ENCODE peak calls at places on chromosome 13, in six cellular contexts. C, N, P, T, L and G are unnamed samples.

GRCh38 chr13:104011505-104012270 is 945.5 kb upstream of the SLC10A2 start:
- DNase-seq in C (no peak), N (no peak), P (no peak), T (peak; percentile 22), L (no peak), G (no peak)

GRCh38 chr13:95234242-95234641 is 67.0 kb downstream of the ABCC4 start:
- DNase-seq in C (no peak), N (peak; percentile 40), P (no peak), T (no peak), L (no peak), G (no peak)

GRCh38 chr13:110392510-110393233 is 85.6 kb downstream of the COL4A2 start:
- DNase-seq in C (no peak), N (no peak), P (no peak), T (peak; percentile 88), L (no peak), G (no peak)

GRCh38 chr13:40145139-40145538 is 489.7 kb downstream of the COG6 start:
- DNase-seq in C (no peak), N (no peak), P (no peak), T (no peak), L (no peak), G (no peak)

GRCh38 chr13:26621731-26622401 is 64.4 kb downstream of the WASF3 start:
- DNase-seq in C (no peak), N (no peak), P (no peak), T (no peak), L (peak; percentile 50), G (no peak)

GRCh38 chr13:77637583-77637982 is 59.9 kb upstream of the SLAIN1 start:
- DNase-seq in C (no peak), N (no peak), P (no peak), T (no peak), L (peak; percentile 4), G (no peak)

GRCh38 chr13:48817166-48817802 is 158.4 kb upstream of the FNDC3A start:
- DNase-seq in C (no peak), N (no peak), P (no peak), T (no peak), L (no peak), G (no peak)

GRCh38 chr13:44101347-44102083 is 221.8 kb downstream of the LACC1 start:
- DNase-seq in C (no peak), N (no peak), P (no peak), T (no peak), L (no peak), G (no peak)

GRCh38 chr13:51359352-51359751 is 19.9 kb downstream of the SERPINE3 start:
- DNase-seq in C (no peak), N (no peak), P (no peak), T (no peak), L (no peak), G (no peak)

GRCh38 chr13:46058268-46058667 is 5.7 kb upstream of the ZC3H13 start:
- DNase-seq in C (no peak), N (peak; percentile 14), P (no peak), T (no peak), L (no peak), G (no peak)

GRCh38 chr13:75308222-75308621 is 173.7 kb downstream of the TBC1D4 start:
- DNase-seq in C (no peak), N (peak; percentile 59), P (no peak), T (no peak), L (no peak), G (no peak)

GRCh38 chr13:44219808-44220544 is 153.6 kb upstream of the SERP2 start:
- DNase-seq in C (no peak), N (no peak), P (no peak), T (peak; percentile 72), L (no peak), G (peak; percentile 81)

GRCh38 chr13:71625694-71626093 is 241.3 kb downstream of the DACH1 start:
- DNase-seq in C (no peak), N (no peak), P (no peak), T (peak; percentile 28), L (no peak), G (no peak)

GRCh38 chr13:49858183-49858856 is 65.8 kb upstream of the KPNA3 start:
- DNase-seq in C (peak; percentile 86), N (no peak), P (no peak), T (peak; percentile 90), L (peak; percentile 71), G (peak; percentile 86)

GRCh38 chr13:109985871-109986270 is 199.5 kb upstream of the IRS2 start:
- DNase-seq in C (no peak), N (no peak), P (no peak), T (no peak), L (no peak), G (no peak)

GRCh38 chr13:95862401-95862800 is 185.5 kb downstream of the DNAJC3 start:
- DNase-seq in C (no peak), N (no peak), P (no peak), T (no peak), L (no peak), G (no peak)

GRCh38 chr13:94112227-94112626 is 367.3 kb downstream of the DCT start:
- DNase-seq in C (no peak), N (no peak), P (no peak), T (peak; percentile 94), L (no peak), G (no peak)

GRCh38 chr13:111845621-111846351 is 221.2 kb upstream of the SOX1 start:
- DNase-seq in C (no peak), N (no peak), P (no peak), T (no peak), L (no peak), G (no peak)

GRCh38 chr13:73754727-73755292 is 379.4 kb downstream of the KLF12 start:
- DNase-seq in C (no peak), N (peak; percentile 56), P (peak; percentile 13), T (peak; percentile 75), L (peak; percentile 81), G (no peak)

GRCh38 chr13:98089246-98089645 is 53.6 kb upstream of the FARP1 start:
- DNase-seq in C (no peak), N (no peak), P (no peak), T (peak; percentile 46), L (no peak), G (no peak)

GRCh38 chr13:73987618-73988017 is 146.6 kb downstream of the KLF12 start:
- DNase-seq in C (no peak), N (no peak), P (no peak), T (no peak), L (no peak), G (no peak)

GRCh38 chr13:100636441-100636840 is 38.2 kb downstream of the TMTC4 start:
- DNase-seq in C (no peak), N (no peak), P (no peak), T (no peak), L (no peak), G (no peak)

GRCh38 chr13:42373048-42373812 is 101.3 kb downstream of the AKAP11 start:
- DNase-seq in C (no peak), N (no peak), P (no peak), T (no peak), L (no peak), G (no peak)

GRCh38 chr13:42375663-42376062 is 103.7 kb downstream of the AKAP11 start:
- DNase-seq in C (no peak), N (no peak), P (no peak), T (no peak), L (no peak), G (no peak)

GRCh38 chr13:42367836-42368235 is 95.9 kb downstream of the AKAP11 start:
- DNase-seq in C (no peak), N (no peak), P (no peak), T (no peak), L (no peak), G (no peak)

GRCh38 chr13:42369071-42369795 is 97.3 kb downstream of the AKAP11 start:
- DNase-seq in C (no peak), N (peak; percentile 83), P (no peak), T (no peak), L (no peak), G (no peak)

GRCh38 chr13:42370229-42370628 is 98.3 kb downstream of the AKAP11 start:
- DNase-seq in C (no peak), N (no peak), P (no peak), T (no peak), L (no peak), G (no peak)
- TF ChIP-seq CTCF in C (no peak), N (no peak), P (no peak), T (no peak), L (no peak), G (no peak)

GRCh38 chr13:101972191-101972590 is 429.7 kb downstream of the FGF14 start:
- DNase-seq in C (no peak), N (no peak), P (no peak), T (no peak), L (no peak), G (no peak)
- TF ChIP-seq CTCF in C (no peak), N (no peak), P (no peak), T (no peak), L (no peak), G (no peak)

GRCh38 chr13:113074401-113074800 is 31.2 kb upstream of the F7 start:
- DNase-seq in C (no peak), N (no peak), P (no peak), T (no peak), L (no peak), G (no peak)

GRCh38 chr13:113073942-113074341 is 31.6 kb upstream of the F7 start:
- DNase-seq in C (no peak), N (no peak), P (no peak), T (no peak), L (no peak), G (no peak)

GRCh38 chr13:113074876-113075275 is 30.7 kb upstream of the F7 start:
- DNase-seq in C (no peak), N (no peak), P (no peak), T (no peak), L (no peak), G (no peak)

GRCh38 chr13:113076681-113077401 is 28.8 kb upstream of the F7 start:
- DNase-seq in C (no peak), N (no peak), P (no peak), T (no peak), L (no peak), G (no peak)

DNA sequence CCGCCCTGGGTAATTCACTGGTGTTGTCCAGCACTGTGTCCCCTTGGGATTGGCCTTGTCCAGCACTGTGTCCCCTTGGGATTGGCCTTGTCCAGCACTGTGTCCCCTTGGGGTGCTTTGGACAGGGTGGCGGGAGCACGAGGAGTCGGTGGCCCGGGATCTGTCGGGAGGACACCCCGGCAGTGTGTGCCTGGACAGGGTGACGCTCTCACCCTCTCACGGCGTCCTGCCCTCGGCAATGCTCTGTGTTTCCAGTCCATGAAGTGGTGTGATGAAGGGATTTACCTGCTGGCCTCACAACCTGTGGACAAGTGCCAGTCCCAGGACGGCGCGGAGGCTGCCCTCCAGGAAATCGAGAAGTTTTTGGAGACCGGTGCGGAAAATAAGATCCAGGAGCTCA is 29.9 kb upstream of the F7 start:
- DNase-seq in C (no peak), N (no peak), P (no peak), T (no peak), L (no peak), G (no peak)
- TF ChIP-seq CTCF in C (no peak), N (no peak), P (no peak), T (no peak), L (no peak), G (no peak)

GRCh38 chr13:37105251-37105714 is at the start of gene CSNK1A1L:
- DNase-seq in C (no peak), N (no peak), P (no peak), T (no peak), L (no peak), G (no peak)

GRCh38 chr13:37107868-37108267 is 2.4 kb upstream of the CSNK1A1L start:
- DNase-seq in C (no peak), N (no peak), P (no peak), T (no peak), L (no peak), G (no peak)

GRCh38 chr13:37106642-37107041 is 1.2 kb upstream of the CSNK1A1L start:
- DNase-seq in C (no peak), N (no peak), P (no peak), T (no peak), L (no peak), G (no peak)

GRCh38 chr13:37109080-37109678 is 3.7 kb upstream of the CSNK1A1L start:
- DNase-seq in C (no peak), N (peak; percentile 11), P (no peak), T (peak; percentile 70), L (peak; percentile 60), G (no peak)
- TF ChIP-seq CTCF in C (peak; percentile 58), N (peak; percentile 35), P (peak; percentile 10), T (peak; percentile 59), L (peak; percentile 71), G (peak; percentile 60)